ENCODE peak calls at places on chromosomes 13 and 19, in seven cellular contexts. S, O, G, W, A, H and B are unnamed samples. For H3K4me1, the result is how much of the 10 kb centered on the place peaks cover.

GRCh38 chr19:34452671-34453253 is 24.6 kb downstream of the UBA2 start:
- DNase-seq in A (no peak), W (no peak), H (no peak), O (no peak), G (no peak), S (no peak), B (no peak)

GRCh38 chr13:52665325-52665724 is 12.7 kb downstream of the SUGT1 start:
- DNase-seq in H (no peak), S (no peak), O (peak), G (no peak), W (no peak), A (peak), B (no peak)

GRCh38 chr19:30752876-30753275 is 380.7 kb downstream of the ZNF536 start:
- DNase-seq in W (no peak), G (no peak), S (peak), O (no peak), H (no peak), A (no peak), B (no peak)

GRCh38 chr19:44207126-44207803 is 5.1 kb upstream of the ZNF227 start:
- DNase-seq in S (peak), A (peak), G (peak), O (peak), H (peak), W (peak), B (peak)

GRCh38 chr13:113458218-113459065 is 5.2 kb upstream of the ADPRHL1 start:
- DNase-seq in H (no peak), G (no peak), A (peak), O (peak), W (no peak), S (peak), B (peak)

GRCh38 chr19:7397687-7398086 is 49.0 kb downstream of the ARHGEF18 start:
- DNase-seq in W (no peak), S (no peak), G (peak), H (no peak), O (peak), A (no peak), B (no peak)

GRCh38 chr13:71644579-71644978 is 222.4 kb downstream of the DACH1 start:
- DNase-seq in A (no peak), G (no peak), H (no peak), W (no peak), O (no peak), S (no peak), B (no peak)

GRCh38 chr19:50312967-50313811 is 16.0 kb downstream of the KCNC3 start:
- DNase-seq in S (no peak), G (no peak), W (no peak), A (no peak), H (no peak), O (no peak), B (no peak)

GRCh38 chr19:49889687-49890348 is 6.9 kb downstream of the IL4I1 start:
- DNase-seq in G (no peak), A (peak), H (peak), S (peak), W (no peak), O (peak), B (peak)

GRCh38 chr19:46289724-46290619 is 6.9 kb upstream of the HIF3A start:
- DNase-seq in O (no peak), G (no peak), A (no peak), H (no peak), S (no peak), W (no peak), B (no peak)

GRCh38 chr19:1041835-1042685 is 2.2 kb downstream of the ABCA7 start:
- DNase-seq in O (no peak), G (peak), S (no peak), H (peak), W (no peak), A (peak), B (no peak)

GRCh38 chr19:33125929-33126388 is 6.0 kb upstream of the WDR88 start:
- DNase-seq in H (no peak), W (no peak), S (no peak), O (peak), A (peak), G (peak), B (peak)

GRCh38 chr19:17002455-17002854 is 24.2 kb downstream of the CPAMD8 start:
- DNase-seq in A (no peak), H (no peak), S (no peak), G (no peak), W (no peak), O (no peak), B (no peak)

GRCh38 chr13:114118763-114119123 is 13.7 kb downstream of the RASA3 start:
- DNase-seq in A (no peak), G (no peak), O (peak), S (no peak), H (no peak), W (no peak), B (no peak)

GRCh38 chr13:21747456-21747855 is 76.6 kb downstream of the FGF9 start:
- DNase-seq in A (no peak), G (no peak), H (no peak), O (no peak), S (no peak), W (no peak), B (no peak)

GRCh38 chr19:1794424-1795185 is 17.5 kb downstream of the ATP8B3 start:
- DNase-seq in H (no peak), G (no peak), A (peak), W (no peak), S (no peak), O (no peak), B (no peak)

GRCh38 chr13:30881191-30881651 is 24.9 kb upstream of the MEDAG start:
- DNase-seq in A (no peak), H (peak), G (no peak), S (no peak), W (peak), O (no peak), B (peak)

GRCh38 chr13:38735655-38736440 is 49.0 kb downstream of the FREM2 start:
- DNase-seq in A (no peak), S (no peak), H (no peak), W (no peak), G (no peak), O (no peak), B (peak)

GRCh38 chr19:4523306-4524110 is 5.2 kb upstream of the PLIN4 start:
- DNase-seq in G (no peak), A (peak), W (no peak), S (no peak), H (no peak), O (peak), B (peak)

GRCh38 chr13:24500977-24501376 is 11.6 kb downstream of the PARP4 start:
- DNase-seq in S (no peak), W (no peak), A (no peak), H (no peak), O (peak), G (peak), B (no peak)

GRCh38 chr13:94254737-94255136 is 224.7 kb downstream of the DCT start:
- DNase-seq in S (no peak), O (no peak), G (no peak), H (no peak), A (no peak), W (no peak), B (no peak)

GRCh38 chr19:21513651-21514050 is 8.2 kb downstream of the ZNF429 start:
- DNase-seq in W (no peak), O (no peak), G (no peak), H (no peak), S (no peak), A (no peak), B (no peak)

GRCh38 chr19:8575467-8575997 is 1.7 kb downstream of the MYO1F start:
- DNase-seq in O (peak), S (no peak), G (no peak), W (no peak), A (no peak), H (no peak), B (no peak)

GRCh38 chr19:57850553-57851017 is 926 bp downstream of the ZNF587 start:
- DNase-seq in A (peak), G (no peak), H (no peak), O (peak), W (no peak), S (no peak), B (no peak)

GRCh38 chr13:43991773-43992201 is 112.1 kb downstream of the LACC1 start:
- DNase-seq in A (no peak), H (no peak), S (no peak), G (no peak), O (no peak), W (no peak), B (peak)

GRCh38 chr19:45793178-45793564 is 526 bp upstream of the DMWD start:
- DNase-seq in H (no peak), G (no peak), S (no peak), A (no peak), W (no peak), O (no peak), B (no peak)

GRCh38 chr13:50589651-50590054 is 253.8 kb downstream of the DLEU7 start:
- DNase-seq in H (no peak), G (peak), A (no peak), O (peak), W (no peak), S (no peak), B (no peak)

GRCh38 chr13:68347220-68347619 is 1117.1 kb upstream of the PCDH9 start:
- DNase-seq in H (no peak), S (no peak), W (no peak), A (no peak), G (no peak), O (no peak), B (no peak)

GRCh38 chr19:823565-824121 is 1.9 kb upstream of the PLPPR3 start:
- DNase-seq in H (no peak), G (no peak), A (peak), O (peak), W (no peak), S (no peak), B (no peak)

GRCh38 chr19:31257025-31257424 is 92.2 kb downstream of the TSHZ3 start:
- DNase-seq in S (peak), W (no peak), O (no peak), G (no peak), A (no peak), H (peak), B (no peak)

GRCh38 chr19:726993-727956 is 18.5 kb downstream of the PALM start:
- DNase-seq in A (no peak), S (no peak), W (no peak), O (no peak), G (no peak), H (no peak), B (no peak)

GRCh38 chr19:8324186-8325050 is 3.1 kb downstream of the RPS28 start:
- DNase-seq in W (no peak), G (no peak), S (no peak), H (no peak), O (no peak), A (no peak), B (no peak)

GRCh38 chr19:46766569-46767317 is 20.5 kb upstream of the STRN4 start:
- DNase-seq in G (no peak), O (peak), W (no peak), S (no peak), H (no peak), A (peak), B (peak)

GRCh38 chr19:4057913-4058695 is 8.6 kb downstream of the ZBTB7A start:
- DNase-seq in O (peak), A (peak), W (peak), G (no peak), H (peak), S (peak), B (peak)

GRCh38 chr13:110239280-110240120 is 67.5 kb downstream of the COL4A1 start:
- DNase-seq in W (no peak), S (peak), H (no peak), G (no peak), A (no peak), O (no peak), B (no peak)

GRCh38 chr13:110238795-110239194 is 68.2 kb downstream of the COL4A1 start:
- DNase-seq in H (no peak), S (peak), O (peak), A (no peak), G (no peak), W (no peak), B (peak)

GRCh38 chr13:110242615-110243014 is 64.3 kb downstream of the COL4A1 start:
- DNase-seq in O (no peak), G (no peak), W (no peak), S (peak), H (no peak), A (no peak), B (no peak)

GRCh38 chr13:110240352-110240751 is 66.6 kb downstream of the COL4A1 start:
- DNase-seq in S (peak), G (no peak), W (no peak), A (no peak), O (no peak), H (no peak), B (no peak)

DNA sequence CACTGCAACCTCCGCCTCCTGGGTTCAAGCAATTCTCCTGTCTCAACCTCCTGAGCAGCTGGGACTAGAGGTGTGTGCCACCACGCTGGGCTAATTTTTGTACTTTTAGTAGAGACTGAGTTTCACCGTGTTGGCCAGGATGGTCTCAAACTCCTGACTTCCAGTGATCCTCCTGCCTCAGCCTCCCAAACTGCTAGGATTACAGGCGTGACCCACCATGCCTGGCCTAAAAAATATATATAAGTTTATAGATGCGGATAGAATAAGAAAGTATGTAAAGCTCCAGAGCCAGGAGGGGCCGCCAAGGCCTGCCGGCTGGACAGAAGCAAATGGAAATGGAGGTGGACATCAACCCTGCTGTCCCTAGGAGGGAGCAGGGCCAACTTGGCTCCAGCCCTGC is 66.0 kb downstream of the COL4A1 start:
- DNase-seq in H (no peak), S (peak), W (no peak), O (no peak), A (no peak), G (no peak), B (no peak)
- H3K4me1 ChIP-seq in H (half or more), S (half or more), W (half or more), O (under half), A (under half), G (under half), B (under half)

GRCh38 chr19:29060833-29061364 is 152.1 kb downstream of the UQCRFS1 start:
- DNase-seq in G (no peak), S (no peak), A (no peak), O (no peak), H (no peak), W (no peak), B (no peak)

GRCh38 chr19:29067831-29068230 is 145.1 kb downstream of the UQCRFS1 start:
- DNase-seq in A (no peak), S (no peak), O (no peak), H (no peak), W (no peak), G (no peak), B (no peak)

GRCh38 chr19:29062486-29063435 is 150.2 kb downstream of the UQCRFS1 start:
- DNase-seq in G (no peak), S (no peak), O (no peak), H (no peak), W (no peak), A (no peak), B (no peak)
- TF ChIP-seq CTCF in G (no peak), S (no peak), O (no peak), H (no peak), W (no peak), A (no peak), B (no peak)

GRCh38 chr19:48501961-48502719 is 9.5 kb downstream of the LMTK3 start:
- DNase-seq in H (peak), A (peak), O (no peak), G (peak), S (no peak), W (no peak), B (peak)
- H3K27ac ChIP-seq in H (no peak), A (peak), O (peak), G (no peak), S (no peak), W (no peak), B (no peak)

DNA sequence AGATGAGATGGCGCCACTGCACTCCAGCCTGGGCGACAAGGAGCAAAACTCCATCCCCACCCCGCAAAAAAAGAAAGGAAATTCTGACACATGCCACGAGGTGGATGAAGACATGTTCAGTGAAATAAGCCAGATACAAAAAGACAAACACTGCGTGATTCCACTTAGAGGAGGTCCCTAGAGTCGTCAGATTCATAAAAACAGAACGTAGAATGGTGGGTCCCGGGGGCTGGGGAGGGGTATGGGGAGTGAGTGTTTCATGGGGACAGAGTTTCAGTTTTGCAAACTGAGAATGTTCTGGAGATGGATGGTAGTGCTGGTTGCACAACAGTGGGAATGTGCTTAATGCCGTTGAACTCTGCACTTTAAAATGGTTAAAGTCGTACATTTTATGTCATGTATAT is 4.0 kb upstream of the SPC24 start:
- DNase-seq in G (no peak), W (no peak), H (no peak), A (no peak), S (no peak), O (peak), B (no peak)
- H3K4me1 ChIP-seq in G (under half), W (half or more), H (under half), A (under half), S (half or more), O (under half), B (under half)

GRCh38 chr19:53511933-53512374 is 26.0 kb upstream of the ZNF331 start:
- DNase-seq in W (no peak), H (peak), O (peak), S (no peak), A (peak), G (peak), B (peak)
- TF ChIP-seq CTCF in W (peak), H (peak), O (peak), S (peak), A (peak), G (peak), B (peak)

GRCh38 chr19:18021121-18021755 is 13.3 kb downstream of the ARRDC2 start:
- DNase-seq in G (no peak), S (peak), H (peak), W (peak), O (peak), A (peak), B (peak)

GRCh38 chr19:18020212-18021067 is 12.5 kb downstream of the ARRDC2 start:
- DNase-seq in W (peak), G (no peak), O (peak), H (peak), A (no peak), S (peak), B (peak)

GRCh38 chr19:18014197-18014596 is 6.2 kb downstream of the ARRDC2 start:
- DNase-seq in G (no peak), O (no peak), H (no peak), W (no peak), S (no peak), A (no peak), B (no peak)

GRCh38 chr19:18013621-18014111 is 5.7 kb downstream of the ARRDC2 start:
- DNase-seq in G (no peak), O (no peak), S (no peak), W (no peak), A (peak), H (peak), B (no peak)

GRCh38 chr19:18017275-18018083 is 9.5 kb downstream of the ARRDC2 start:
- DNase-seq in G (no peak), O (no peak), S (no peak), A (no peak), H (peak), W (no peak), B (no peak)
- H3K27ac ChIP-seq in G (no peak), O (no peak), S (peak), A (no peak), H (peak), W (peak), B (peak)

GRCh38 chr19:5952193-5953033 is 25.5 kb downstream of the RANBP3 start:
- DNase-seq in S (no peak), G (no peak), H (no peak), A (no peak), O (no peak), W (no peak), B (no peak)
- H3K4me1 ChIP-seq in S (half or more), G (under half), H (under half), A (under half), O (half or more), W (half or more), B (under half)

DNA sequence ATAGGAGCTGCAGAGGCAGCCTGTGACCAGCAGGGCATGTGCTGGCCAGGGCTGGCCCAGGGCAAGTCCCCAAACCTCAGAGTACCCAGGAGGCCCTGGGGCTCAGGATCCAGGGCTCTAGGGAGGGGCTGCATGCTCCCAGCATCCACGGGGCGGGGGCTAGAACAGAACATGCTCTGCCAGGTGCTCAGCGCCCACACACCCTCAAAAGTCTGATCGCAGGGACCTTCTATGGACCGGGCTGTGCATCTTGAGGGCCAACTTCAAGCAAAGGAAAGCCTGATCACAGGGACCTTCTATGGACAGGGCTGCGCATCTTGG is 33.5 kb downstream of the ELL start:
- DNase-seq in O (no peak), A (no peak), G (no peak), H (no peak), W (no peak), S (no peak), B (no peak)
- TF ChIP-seq CTCF in O (peak), A (no peak), G (peak), H (no peak), W (peak), S (peak), B (peak)

GRCh38 chr13:26257049-26257448 is 3.1 kb downstream of the CDK8 start:
- DNase-seq in O (no peak), S (no peak), W (no peak), G (no peak), H (no peak), A (no peak), B (no peak)

GRCh38 chr13:26255717-26256277 is 1.9 kb downstream of the CDK8 start:
- DNase-seq in A (no peak), O (peak), S (no peak), W (no peak), G (no peak), H (no peak), B (no peak)

GRCh38 chr13:26254583-26255102 is 714 bp downstream of the CDK8 start:
- DNase-seq in S (no peak), O (peak), G (peak), H (peak), A (peak), W (peak), B (peak)

GRCh38 chr13:26253262-26253786 is 605 bp upstream of the CDK8 start:
- DNase-seq in H (no peak), O (no peak), S (no peak), G (no peak), W (no peak), A (no peak), B (no peak)

GRCh38 chr13:26253787-26254582 is at the start of gene CDK8:
- DNase-seq in G (peak), S (peak), H (peak), W (peak), A (peak), O (peak), B (peak)
- H3K27ac ChIP-seq in G (peak), S (peak), H (peak), W (peak), A (peak), O (peak), B (peak)

DNA sequence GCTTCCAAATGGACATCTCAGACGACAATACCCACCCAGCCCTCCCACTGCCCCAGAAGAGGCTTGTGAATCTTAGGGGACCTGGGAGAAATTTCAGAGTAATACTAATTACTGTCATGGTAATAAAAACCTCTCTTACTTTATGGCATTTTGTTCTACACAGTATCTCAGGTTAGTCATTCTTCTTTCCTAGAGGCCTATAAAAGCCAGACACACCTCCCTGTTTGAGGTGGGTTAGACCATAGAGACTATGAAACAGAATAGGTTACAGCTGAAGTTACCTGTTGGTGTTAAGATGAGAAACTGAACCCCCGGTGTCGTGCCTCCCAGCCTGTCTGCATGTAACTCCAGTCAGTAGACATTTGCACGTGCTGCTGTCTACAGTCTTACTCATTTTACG is 113.9 kb downstream of the SLC7A1 start:
- DNase-seq in O (no peak), H (no peak), G (no peak), A (no peak), W (no peak), S (no peak), B (no peak)
- H3K4me1 ChIP-seq in O (under half), H (under half), G (under half), A (under half), W (under half), S (under half), B (under half)